ENCODE peak calls at places on chromosomes 4 and X, in ten cellular contexts. One of them, this sample, is unnamed.

GRCh38 chr4:1053080-1053661 is 41.7 kb downstream of the FGFRL1 start:
- DNase-seq in left ventricle myocardium inferior: no peak
- DNase-seq in PC-3: peak
- DNase-seq in type B pancreatic cell: no peak
- DNase-seq in psoas muscle: no peak
- DNase-seq in progenitor cell of endocrine pancreas: no peak
- DNase-seq in cardiac muscle cell: peak
- DNase-seq in Peyer's patch: no peak
- DNase-seq in GM13977: no peak
- DNase-seq in activated B cell treated with CpG ODN at 0.5 μM for 24 hours: peak
- DNase-seq in this sample: no peak

GRCh38 chr4:6372649-6373525 is 99.5 kb downstream of the PPP2R2C start:
- DNase-seq in progenitor cell of endocrine pancreas: no peak
- DNase-seq in GM13977: peak
- DNase-seq in cardiac muscle cell: peak
- DNase-seq in left ventricle myocardium inferior: peak
- DNase-seq in PC-3: peak
- DNase-seq in Peyer's patch: no peak
- DNase-seq in type B pancreatic cell: no peak
- DNase-seq in activated B cell treated with CpG ODN at 0.5 μM for 24 hours: no peak
- DNase-seq in psoas muscle: no peak
- DNase-seq in this sample: peak

GRCh38 chrX:57643698-57644097 is 36.4 kb downstream of the NLRP2B start:
- DNase-seq in left ventricle myocardium inferior: no peak
- DNase-seq in cardiac muscle cell: no peak
- DNase-seq in Peyer's patch: no peak
- DNase-seq in GM13977: no peak
- DNase-seq in psoas muscle: no peak
- DNase-seq in PC-3: peak
- DNase-seq in type B pancreatic cell: no peak
- DNase-seq in activated B cell treated with CpG ODN at 0.5 μM for 24 hours: no peak
- DNase-seq in progenitor cell of endocrine pancreas: no peak
- DNase-seq in this sample: no peak

GRCh38 chr4:122616910-122617596 is 3.8 kb downstream of the IL21 start:
- DNase-seq in left ventricle myocardium inferior: no peak
- DNase-seq in PC-3: no peak
- DNase-seq in Peyer's patch: no peak
- DNase-seq in type B pancreatic cell: no peak
- DNase-seq in activated B cell treated with CpG ODN at 0.5 μM for 24 hours: no peak
- DNase-seq in GM13977: no peak
- DNase-seq in psoas muscle: no peak
- DNase-seq in progenitor cell of endocrine pancreas: no peak
- DNase-seq in cardiac muscle cell: no peak
- DNase-seq in this sample: no peak

GRCh38 chrX:134706138-134706537 is 47.9 kb upstream of the PLAC1 start:
- DNase-seq in PC-3: no peak
- DNase-seq in activated B cell treated with CpG ODN at 0.5 μM for 24 hours: no peak
- DNase-seq in left ventricle myocardium inferior: no peak
- DNase-seq in psoas muscle: no peak
- DNase-seq in cardiac muscle cell: no peak
- DNase-seq in GM13977: no peak
- DNase-seq in progenitor cell of endocrine pancreas: no peak
- DNase-seq in type B pancreatic cell: no peak
- DNase-seq in Peyer's patch: no peak
- DNase-seq in this sample: no peak

GRCh38 chr4:145626623-145626982 is 7.4 kb downstream of the MMAA start:
- DNase-seq in cardiac muscle cell: no peak
- DNase-seq in progenitor cell of endocrine pancreas: no peak
- DNase-seq in Peyer's patch: no peak
- DNase-seq in type B pancreatic cell: no peak
- DNase-seq in psoas muscle: no peak
- DNase-seq in left ventricle myocardium inferior: no peak
- DNase-seq in GM13977: no peak
- DNase-seq in PC-3: no peak
- DNase-seq in activated B cell treated with CpG ODN at 0.5 μM for 24 hours: no peak
- DNase-seq in this sample: no peak

GRCh38 chr4:159268607-159269006 is 165.7 kb downstream of the RAPGEF2 start:
- DNase-seq in left ventricle myocardium inferior: no peak
- DNase-seq in GM13977: no peak
- DNase-seq in PC-3: no peak
- DNase-seq in type B pancreatic cell: no peak
- DNase-seq in progenitor cell of endocrine pancreas: no peak
- DNase-seq in Peyer's patch: no peak
- DNase-seq in psoas muscle: no peak
- DNase-seq in cardiac muscle cell: no peak
- DNase-seq in activated B cell treated with CpG ODN at 0.5 μM for 24 hours: no peak
- DNase-seq in this sample: no peak

GRCh38 chr4:26139310-26139924 is 181.4 kb upstream of the RBPJ start:
- DNase-seq in cardiac muscle cell: no peak
- DNase-seq in Peyer's patch: no peak
- DNase-seq in progenitor cell of endocrine pancreas: no peak
- DNase-seq in left ventricle myocardium inferior: no peak
- DNase-seq in psoas muscle: no peak
- DNase-seq in GM13977: no peak
- DNase-seq in PC-3: no peak
- DNase-seq in activated B cell treated with CpG ODN at 0.5 μM for 24 hours: no peak
- DNase-seq in type B pancreatic cell: no peak
- DNase-seq in this sample: no peak

GRCh38 chrX:56813318-56813837 is 84.3 kb downstream of the NBDY start:
- DNase-seq in type B pancreatic cell: no peak
- DNase-seq in Peyer's patch: peak
- DNase-seq in left ventricle myocardium inferior: no peak
- DNase-seq in PC-3: no peak
- DNase-seq in progenitor cell of endocrine pancreas: no peak
- DNase-seq in GM13977: peak
- DNase-seq in cardiac muscle cell: peak
- DNase-seq in psoas muscle: peak
- DNase-seq in activated B cell treated with CpG ODN at 0.5 μM for 24 hours: no peak
- DNase-seq in this sample: no peak

GRCh38 chr4:53489279-53489889 is 101.9 kb downstream of the LNX1 start:
- DNase-seq in activated B cell treated with CpG ODN at 0.5 μM for 24 hours: no peak
- DNase-seq in PC-3: peak
- DNase-seq in psoas muscle: no peak
- DNase-seq in type B pancreatic cell: no peak
- DNase-seq in progenitor cell of endocrine pancreas: no peak
- DNase-seq in cardiac muscle cell: peak
- DNase-seq in left ventricle myocardium inferior: no peak
- DNase-seq in Peyer's patch: no peak
- DNase-seq in GM13977: no peak
- DNase-seq in this sample: no peak

GRCh38 chrX:33379839-33380238 is 168.5 kb upstream of the DMD start:
- DNase-seq in type B pancreatic cell: no peak
- DNase-seq in activated B cell treated with CpG ODN at 0.5 μM for 24 hours: no peak
- DNase-seq in progenitor cell of endocrine pancreas: no peak
- DNase-seq in GM13977: no peak
- DNase-seq in left ventricle myocardium inferior: no peak
- DNase-seq in cardiac muscle cell: no peak
- DNase-seq in psoas muscle: no peak
- DNase-seq in Peyer's patch: no peak
- DNase-seq in PC-3: no peak
- DNase-seq in this sample: no peak

GRCh38 chrX:125202486-125203378 is 116.9 kb upstream of the TEX13C start:
- DNase-seq in Peyer's patch: no peak
- DNase-seq in type B pancreatic cell: no peak
- DNase-seq in PC-3: no peak
- DNase-seq in progenitor cell of endocrine pancreas: no peak
- DNase-seq in left ventricle myocardium inferior: peak
- DNase-seq in psoas muscle: no peak
- DNase-seq in activated B cell treated with CpG ODN at 0.5 μM for 24 hours: no peak
- DNase-seq in GM13977: no peak
- DNase-seq in cardiac muscle cell: no peak
- DNase-seq in this sample: peak

GRCh38 chr4:83858121-83858520 is 322.2 kb downstream of the GPAT3 start:
- DNase-seq in left ventricle myocardium inferior: no peak
- DNase-seq in activated B cell treated with CpG ODN at 0.5 μM for 24 hours: no peak
- DNase-seq in cardiac muscle cell: no peak
- DNase-seq in psoas muscle: no peak
- DNase-seq in PC-3: peak
- DNase-seq in type B pancreatic cell: no peak
- DNase-seq in Peyer's patch: no peak
- DNase-seq in progenitor cell of endocrine pancreas: no peak
- DNase-seq in GM13977: no peak
- DNase-seq in this sample: no peak

GRCh38 chr4:84379881-84380618 is 119.0 kb downstream of the NKX6-1 start:
- DNase-seq in left ventricle myocardium inferior: no peak
- DNase-seq in psoas muscle: no peak
- DNase-seq in cardiac muscle cell: peak
- DNase-seq in progenitor cell of endocrine pancreas: no peak
- DNase-seq in Peyer's patch: no peak
- DNase-seq in PC-3: peak
- DNase-seq in GM13977: no peak
- DNase-seq in activated B cell treated with CpG ODN at 0.5 μM for 24 hours: no peak
- DNase-seq in type B pancreatic cell: no peak
- DNase-seq in this sample: no peak

GRCh38 chr4:140617494-140618060 is 48.8 kb upstream of the UCP1 start:
- DNase-seq in activated B cell treated with CpG ODN at 0.5 μM for 24 hours: no peak
- DNase-seq in GM13977: no peak
- DNase-seq in progenitor cell of endocrine pancreas: no peak
- DNase-seq in cardiac muscle cell: peak
- DNase-seq in type B pancreatic cell: no peak
- DNase-seq in left ventricle myocardium inferior: no peak
- DNase-seq in PC-3: no peak
- DNase-seq in psoas muscle: no peak
- DNase-seq in Peyer's patch: no peak
- DNase-seq in this sample: no peak

GRCh38 chrX:130974323-130974722 is 71.3 kb upstream of the ENOX2 start:
- DNase-seq in GM13977: no peak
- DNase-seq in left ventricle myocardium inferior: no peak
- DNase-seq in progenitor cell of endocrine pancreas: no peak
- DNase-seq in activated B cell treated with CpG ODN at 0.5 μM for 24 hours: no peak
- DNase-seq in Peyer's patch: no peak
- DNase-seq in type B pancreatic cell: no peak
- DNase-seq in cardiac muscle cell: peak
- DNase-seq in psoas muscle: no peak
- DNase-seq in PC-3: peak
- DNase-seq in this sample: no peak

GRCh38 chrX:130981836-130982235 is 76.3 kb upstream of the ARHGAP36 start:
- DNase-seq in activated B cell treated with CpG ODN at 0.5 μM for 24 hours: no peak
- DNase-seq in type B pancreatic cell: no peak
- DNase-seq in cardiac muscle cell: peak
- DNase-seq in PC-3: no peak
- DNase-seq in GM13977: no peak
- DNase-seq in left ventricle myocardium inferior: no peak
- DNase-seq in progenitor cell of endocrine pancreas: no peak
- DNase-seq in psoas muscle: no peak
- DNase-seq in Peyer's patch: no peak
- DNase-seq in this sample: no peak

GRCh38 chrX:130975947-130976346 is 72.9 kb upstream of the ENOX2 start:
- DNase-seq in progenitor cell of endocrine pancreas: peak
- DNase-seq in Peyer's patch: no peak
- DNase-seq in left ventricle myocardium inferior: no peak
- DNase-seq in psoas muscle: no peak
- DNase-seq in cardiac muscle cell: peak
- DNase-seq in type B pancreatic cell: no peak
- DNase-seq in activated B cell treated with CpG ODN at 0.5 μM for 24 hours: no peak
- DNase-seq in GM13977: peak
- DNase-seq in PC-3: peak
- DNase-seq in this sample: peak
- TF ChIP-seq CTCF in progenitor cell of endocrine pancreas: peak
- TF ChIP-seq CTCF in Peyer's patch: peak
- TF ChIP-seq CTCF in left ventricle myocardium inferior: peak
- TF ChIP-seq CTCF in psoas muscle: peak
- TF ChIP-seq CTCF in cardiac muscle cell: peak
- TF ChIP-seq CTCF in type B pancreatic cell: peak
- TF ChIP-seq CTCF in activated B cell treated with CpG ODN at 0.5 μM for 24 hours: no peak
- TF ChIP-seq CTCF in GM13977: peak
- TF ChIP-seq CTCF in PC-3: peak
- TF ChIP-seq CTCF in this sample: peak

GRCh38 chr4:79284893-79285292 is 41.0 kb downstream of the NAA11 start:
- DNase-seq in progenitor cell of endocrine pancreas: no peak
- DNase-seq in psoas muscle: no peak
- DNase-seq in cardiac muscle cell: peak
- DNase-seq in type B pancreatic cell: no peak
- DNase-seq in activated B cell treated with CpG ODN at 0.5 μM for 24 hours: no peak
- DNase-seq in GM13977: no peak
- DNase-seq in Peyer's patch: no peak
- DNase-seq in PC-3: no peak
- DNase-seq in left ventricle myocardium inferior: no peak
- DNase-seq in this sample: no peak
- TF ChIP-seq CTCF in progenitor cell of endocrine pancreas: no peak
- TF ChIP-seq CTCF in psoas muscle: no peak
- TF ChIP-seq CTCF in cardiac muscle cell: no peak
- TF ChIP-seq CTCF in type B pancreatic cell: no peak
- TF ChIP-seq CTCF in activated B cell treated with CpG ODN at 0.5 μM for 24 hours: no peak
- TF ChIP-seq CTCF in GM13977: no peak
- TF ChIP-seq CTCF in Peyer's patch: no peak
- TF ChIP-seq CTCF in PC-3: no peak
- TF ChIP-seq CTCF in left ventricle myocardium inferior: no peak
- TF ChIP-seq CTCF in this sample: no peak

DNA sequence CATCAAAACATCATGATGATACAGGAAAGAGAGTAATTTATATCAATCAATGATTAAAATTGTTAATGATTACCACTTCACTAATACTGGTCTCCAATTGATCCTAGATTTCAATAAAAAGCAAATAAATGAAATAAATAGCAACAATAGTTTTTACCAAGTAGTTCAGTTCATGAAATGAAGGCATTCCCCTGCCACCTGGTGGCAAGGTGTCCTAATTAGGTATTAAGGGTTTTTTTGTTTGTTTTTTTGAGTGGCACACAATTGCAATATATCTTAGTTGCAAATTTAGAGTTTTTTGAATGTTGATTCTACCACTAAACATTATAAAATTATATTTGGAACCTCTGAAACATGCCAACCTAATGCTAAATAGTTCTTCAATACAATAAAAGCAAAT is 157.4 kb upstream of the PDE5A start:
- DNase-seq in progenitor cell of endocrine pancreas: no peak
- DNase-seq in cardiac muscle cell: peak
- DNase-seq in psoas muscle: no peak
- DNase-seq in left ventricle myocardium inferior: no peak
- DNase-seq in PC-3: peak
- DNase-seq in GM13977: no peak
- DNase-seq in activated B cell treated with CpG ODN at 0.5 μM for 24 hours: no peak
- DNase-seq in Peyer's patch: no peak
- DNase-seq in type B pancreatic cell: no peak
- DNase-seq in this sample: no peak
- TF ChIP-seq CTCF in progenitor cell of endocrine pancreas: peak
- TF ChIP-seq CTCF in cardiac muscle cell: peak
- TF ChIP-seq CTCF in psoas muscle: peak
- TF ChIP-seq CTCF in left ventricle myocardium inferior: peak
- TF ChIP-seq CTCF in PC-3: peak
- TF ChIP-seq CTCF in GM13977: peak
- TF ChIP-seq CTCF in activated B cell treated with CpG ODN at 0.5 μM for 24 hours: no peak
- TF ChIP-seq CTCF in Peyer's patch: peak
- TF ChIP-seq CTCF in type B pancreatic cell: peak
- TF ChIP-seq CTCF in this sample: peak

GRCh38 chrX:70954871-70955270 is 24.0 kb upstream of the SLC7A3 start:
- DNase-seq in left ventricle myocardium inferior: no peak
- DNase-seq in PC-3: no peak
- DNase-seq in psoas muscle: no peak
- DNase-seq in type B pancreatic cell: no peak
- DNase-seq in GM13977: no peak
- DNase-seq in cardiac muscle cell: no peak
- DNase-seq in Peyer's patch: no peak
- DNase-seq in progenitor cell of endocrine pancreas: no peak
- DNase-seq in activated B cell treated with CpG ODN at 0.5 μM for 24 hours: no peak
- DNase-seq in this sample: no peak

DNA sequence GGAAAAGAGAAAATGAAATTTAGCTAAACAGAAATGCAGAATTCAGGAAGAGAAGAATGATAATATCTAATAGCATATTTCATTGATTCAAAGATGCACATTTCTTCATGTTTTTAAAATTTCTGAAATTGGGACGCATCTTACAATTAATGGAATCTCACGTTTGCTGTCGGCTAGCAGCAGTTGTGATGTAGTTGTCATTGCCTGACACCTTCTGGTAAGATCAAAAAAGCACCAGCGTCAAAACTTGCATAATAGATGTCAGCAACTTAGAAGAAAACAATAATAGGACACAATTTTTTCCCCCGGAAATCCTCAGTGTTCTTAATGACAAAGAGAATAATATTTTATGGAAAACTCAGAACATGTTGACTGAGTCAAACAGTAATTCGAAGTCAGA is 29.8 kb upstream of the SLC7A3 start:
- DNase-seq in Peyer's patch: no peak
- DNase-seq in type B pancreatic cell: no peak
- DNase-seq in progenitor cell of endocrine pancreas: no peak
- DNase-seq in left ventricle myocardium inferior: no peak
- DNase-seq in PC-3: peak
- DNase-seq in GM13977: no peak
- DNase-seq in cardiac muscle cell: peak
- DNase-seq in activated B cell treated with CpG ODN at 0.5 μM for 24 hours: no peak
- DNase-seq in psoas muscle: no peak
- DNase-seq in this sample: no peak
- TF ChIP-seq CTCF in Peyer's patch: no peak
- TF ChIP-seq CTCF in type B pancreatic cell: peak
- TF ChIP-seq CTCF in progenitor cell of endocrine pancreas: peak
- TF ChIP-seq CTCF in left ventricle myocardium inferior: no peak
- TF ChIP-seq CTCF in PC-3: peak
- TF ChIP-seq CTCF in GM13977: peak
- TF ChIP-seq CTCF in cardiac muscle cell: no peak
- TF ChIP-seq CTCF in activated B cell treated with CpG ODN at 0.5 μM for 24 hours: no peak
- TF ChIP-seq CTCF in psoas muscle: no peak
- TF ChIP-seq CTCF in this sample: no peak

This sample was measured in endothelial cell.